ENCODE peak calls at places on chromosomes 7 and 10, in ten cellular contexts. M, D, V, C, L, Z, W, Q, F and P are unnamed samples.

GRCh38 chr7:23373151-23374004 is 74.2 kb downstream of the MALSU1 start:
- DNase-seq in F (peak; percentile 30), Q (no peak), M (no peak), V (no peak), W (no peak), Z (no peak), D (peak; percentile 64), C (no peak), L (no peak), P (no peak)

GRCh38 chr10:6401562-6402348 is 178.3 kb downstream of the PRKCQ start:
- DNase-seq in C (peak; percentile 89), Z (peak; percentile 97), L (peak; percentile 76), V (peak; percentile 95), F (peak; percentile 82), M (no peak), W (peak; percentile 88), D (peak; percentile 95), Q (peak; percentile 82), P (peak; percentile 85)

GRCh38 chr7:159091480-159092475 is 52.9 kb downstream of the VIPR2 start:
- DNase-seq in L (no peak), D (no peak), Z (no peak), C (no peak), W (no peak), V (no peak), M (no peak), F (no peak), Q (peak; percentile 68), P (no peak)

GRCh38 chr7:99267530-99268360 is 4.9 kb upstream of the MYH16 start:
- DNase-seq in D (peak; percentile 93), F (no peak), M (no peak), Q (no peak), L (peak; percentile 46), C (no peak), Z (peak; percentile 91), V (no peak), W (no peak), P (peak; percentile 89)

GRCh38 chr10:8061274-8062211 is 7.1 kb downstream of the GATA3 start:
- DNase-seq in M (peak; percentile 20), D (no peak), C (no peak), W (no peak), Q (no peak), L (no peak), F (peak; percentile 18), V (peak; percentile 90), Z (no peak), P (no peak)

GRCh38 chr10:5449823-5450222 is 37.5 kb downstream of the NET1 start:
- DNase-seq in M (no peak), L (no peak), Z (no peak), C (no peak), Q (no peak), F (no peak), W (no peak), D (peak; percentile 87), V (peak; percentile 63), P (peak; percentile 69)

GRCh38 chr10:79293841-79294705 is 53.2 kb upstream of the PPIF start:
- DNase-seq in V (no peak), W (no peak), C (peak; percentile 95), Q (no peak), L (no peak), F (peak; percentile 92), D (peak; percentile 69), Z (no peak), M (no peak), P (peak; percentile 32)

GRCh38 chr10:49177391-49178355 is 10.5 kb downstream of the TMEM273 start:
- DNase-seq in F (peak; percentile 77), C (peak; percentile 76), W (peak; percentile 53), D (peak; percentile 92), V (no peak), Q (no peak), M (no peak), Z (peak; percentile 12), L (peak; percentile 38), P (peak; percentile 87)

GRCh38 chr7:143494622-143495021 is 16.9 kb downstream of the TAS2R41 start:
- DNase-seq in V (peak; percentile 19), F (no peak), D (peak; percentile 28), W (no peak), Z (peak; percentile 20), C (no peak), L (no peak), M (no peak), Q (no peak), P (no peak)

GRCh38 chr10:26879744-26880143 is 19.0 kb upstream of the ABI1 start:
- DNase-seq in M (no peak), C (peak; percentile 94), Q (no peak), W (no peak), L (no peak), Z (peak; percentile 8), D (no peak), V (no peak), F (no peak), P (no peak)
- H3K4me3 ChIP-seq in M (no peak overlapping the region), C (no peak overlapping the region), Q (no peak overlapping the region), W (no peak overlapping the region), L (no peak overlapping the region), Z (no peak overlapping the region), D (no peak overlapping the region), V (no peak overlapping the region), F (no peak overlapping the region), P (no peak overlapping the region)

DNA sequence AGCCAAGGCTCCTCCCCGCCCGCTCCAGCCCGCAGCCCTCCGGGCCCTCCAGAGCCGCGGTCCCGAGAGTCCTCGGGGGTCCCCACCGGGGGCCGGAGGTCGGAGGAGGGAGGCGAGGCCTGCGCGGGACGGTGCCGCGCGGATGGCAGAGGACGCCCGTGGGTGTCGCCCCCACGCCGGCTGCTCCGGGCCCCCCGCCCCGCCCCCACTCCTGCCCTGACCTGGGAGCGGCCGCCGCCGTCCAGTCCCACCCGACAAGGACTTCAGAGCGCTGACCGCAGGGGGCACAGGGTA is 57.2 kb upstream of the DNAJB6 start:
- DNase-seq in M (no peak), Q (no peak), V (no peak), Z (no peak), F (no peak), D (no peak), C (no peak), L (no peak), W (no peak), P (no peak)
- H3K4me3 ChIP-seq in M (no peak overlapping the region), Q (peak overlapping the region; percentile 71), V (no peak overlapping the region), Z (no peak overlapping the region), F (no peak overlapping the region), D (peak overlapping the region; percentile 44), C (peak overlapping the region; percentile 61), L (peak overlapping the region; percentile 28), W (peak overlapping the region; percentile 45), P (peak overlapping the region; percentile 43)

GRCh38 chr7:103504505-103505135 is 58.6 kb upstream of the SLC26A5 start:
- DNase-seq in W (no peak), L (no peak), Z (no peak), M (no peak), C (peak; percentile 24), F (no peak), Q (no peak), D (no peak), V (no peak), P (no peak)

DNA sequence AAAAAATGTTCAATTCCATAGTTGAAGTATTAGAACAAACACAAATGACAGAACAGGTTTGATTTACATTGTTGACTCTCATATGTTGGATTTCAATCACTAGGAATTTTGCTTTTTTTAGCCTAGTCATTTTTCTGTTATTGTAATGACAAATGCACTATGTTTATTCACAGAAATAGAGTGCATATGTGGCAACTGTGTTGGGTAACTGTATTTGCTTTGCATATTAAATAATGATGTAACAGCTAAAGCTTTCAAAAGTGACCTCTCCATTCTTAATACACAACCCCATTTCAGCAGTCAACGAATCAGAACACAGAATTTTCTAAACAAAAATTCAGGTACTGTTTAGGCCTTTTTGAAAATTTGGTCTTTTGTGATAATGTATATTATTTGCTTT is 54.0 kb upstream of the SLC26A5 start:
- DNase-seq in L (no peak), M (no peak), Q (no peak), V (no peak), D (peak; percentile 80), Z (no peak), W (no peak), C (no peak), F (no peak), P (peak; percentile 4)
- H3K4me3 ChIP-seq in L (no peak overlapping the region), M (no peak overlapping the region), Q (no peak overlapping the region), V (no peak overlapping the region), D (no peak overlapping the region), Z (no peak overlapping the region), W (no peak overlapping the region), C (no peak overlapping the region), F (no peak overlapping the region), P (no peak overlapping the region)

DNA sequence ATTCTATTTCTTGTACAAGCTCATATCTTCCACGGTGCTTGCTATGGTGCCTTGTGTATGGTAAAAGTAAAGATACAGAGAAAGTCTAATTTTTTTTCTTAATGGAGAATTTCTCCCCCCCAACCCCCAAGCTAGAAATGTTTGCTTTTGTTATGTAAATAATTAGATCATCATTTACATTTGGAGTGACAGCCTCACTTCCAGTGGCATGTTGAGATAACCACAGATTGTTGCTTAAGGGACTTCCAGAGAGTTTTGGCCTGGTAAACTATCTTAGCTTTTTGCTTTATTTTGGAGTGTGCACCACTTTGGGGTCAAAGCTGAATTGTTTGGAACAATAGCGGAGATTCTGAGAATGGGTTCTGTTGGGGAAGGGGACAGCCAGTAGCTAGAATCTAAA is 129.7 kb downstream of the ZNF365 start:
- DNase-seq in D (no peak), W (no peak), Q (no peak), C (no peak), V (peak; percentile 42), M (no peak), L (no peak), Z (no peak), F (no peak), P (no peak)
- H3K4me3 ChIP-seq in D (no peak overlapping the region), W (no peak overlapping the region), Q (no peak overlapping the region), C (no peak overlapping the region), V (no peak overlapping the region), M (no peak overlapping the region), L (no peak overlapping the region), Z (no peak overlapping the region), F (no peak overlapping the region), P (no peak overlapping the region)

GRCh38 chr10:132396495-132397035 is 435 bp upstream of the PWWP2B start:
- DNase-seq in Z (no peak), C (peak; percentile 77), W (no peak), D (peak; percentile 21), V (peak; percentile 66), M (peak; percentile 74), F (peak; percentile 82), Q (no peak), L (no peak), P (no peak)
- H3K4me3 ChIP-seq in Z (peak overlapping the region; percentile 100), C (peak overlapping the region; percentile 83), W (peak overlapping the region; percentile 66), D (peak overlapping the region; percentile 47), V (no peak overlapping the region), M (no peak overlapping the region), F (no peak overlapping the region), Q (peak overlapping the region; percentile 99), L (peak overlapping the region; percentile 52), P (peak overlapping the region; percentile 41)

GRCh38 chr10:87868277-87868676 is 4.9 kb downstream of the PTEN start:
- DNase-seq in Q (no peak), Z (no peak), D (peak; percentile 24), L (no peak), M (no peak), C (no peak), F (no peak), W (no peak), V (no peak), P (no peak)
- H3K4me3 ChIP-seq in Q (peak overlapping the region; percentile 92), Z (peak overlapping the region; percentile 78), D (peak overlapping the region; percentile 87), L (no peak overlapping the region), M (peak overlapping the region; percentile 11), C (peak overlapping the region; percentile 85), F (peak overlapping the region; percentile 77), W (peak overlapping the region; percentile 69), V (no peak overlapping the region), P (peak overlapping the region; percentile 71)

GRCh38 chr10:125230251-125230650 is 69.9 kb upstream of the CTBP2 start:
- DNase-seq in Q (no peak), V (no peak), D (no peak), M (no peak), F (no peak), Z (no peak), C (no peak), W (no peak), L (no peak), P (no peak)
- H3K4me3 ChIP-seq in Q (no peak overlapping the region), V (no peak overlapping the region), D (no peak overlapping the region), M (no peak overlapping the region), F (no peak overlapping the region), Z (no peak overlapping the region), C (no peak overlapping the region), W (no peak overlapping the region), L (no peak overlapping the region), P (no peak overlapping the region)